ENCODE peak calls at places on chromosomes 7 and 10, in six cellular contexts. One of them, this sample, is unnamed.
A peak's percentile ranks its signal among the peaks of the same experiment; 100 is the strongest.

GRCh38 chr7:98369726-98370125 is 31.2 kb downstream of the BAIAP2L1 start:
- DNase-seq in LHCN-M2: no peak
- DNase-seq in H9: no peak
- DNase-seq in left colon: no peak
- DNase-seq in cardiac septum: no peak
- DNase-seq in GM13977: no peak
- DNase-seq in this sample: no peak

GRCh38 chr10:93854985-93855384 is 38.8 kb upstream of the SLC35G1 start:
- DNase-seq in LHCN-M2: no peak
- DNase-seq in GM13977: no peak
- DNase-seq in cardiac septum: no peak
- DNase-seq in H9: no peak
- DNase-seq in left colon: no peak
- DNase-seq in this sample: no peak

GRCh38 chr10:33155720-33156638 is 178.5 kb downstream of the NRP1 start:
- DNase-seq in H9: no peak
- DNase-seq in LHCN-M2: peak; percentile 77
- DNase-seq in GM13977: peak; percentile 35
- DNase-seq in left colon: no peak
- DNase-seq in cardiac septum: no peak
- DNase-seq in this sample: peak; percentile 73

GRCh38 chr10:27944005-27944404 is 54.9 kb downstream of the ODAD2 start:
- DNase-seq in H9: no peak
- DNase-seq in left colon: no peak
- DNase-seq in GM13977: no peak
- DNase-seq in LHCN-M2: peak; percentile 26
- DNase-seq in cardiac septum: no peak
- DNase-seq in this sample: no peak

GRCh38 chr10:119254355-119254754 is 47.0 kb downstream of the GRK5 start:
- DNase-seq in H9: no peak
- DNase-seq in GM13977: no peak
- DNase-seq in LHCN-M2: no peak
- DNase-seq in cardiac septum: no peak
- DNase-seq in left colon: no peak
- DNase-seq in this sample: no peak

GRCh38 chr7:1940402-1940786 is 270.3 kb downstream of the ELFN1 start:
- DNase-seq in GM13977: peak; percentile 93
- DNase-seq in H9: no peak
- DNase-seq in LHCN-M2: no peak
- DNase-seq in cardiac septum: no peak
- DNase-seq in left colon: peak; percentile 55
- DNase-seq in this sample: no peak

GRCh38 chr7:101882595-101883564 is 65.5 kb downstream of the CUX1 start:
- DNase-seq in GM13977: no peak
- DNase-seq in left colon: peak; percentile 89
- DNase-seq in cardiac septum: peak; percentile 88
- DNase-seq in H9: no peak
- DNase-seq in LHCN-M2: peak; percentile 100
- DNase-seq in this sample: peak; percentile 91

GRCh38 chr10:12505683-12506082 is 156.3 kb downstream of the CAMK1D start:
- DNase-seq in cardiac septum: no peak
- DNase-seq in left colon: no peak
- DNase-seq in H9: no peak
- DNase-seq in GM13977: no peak
- DNase-seq in LHCN-M2: no peak
- DNase-seq in this sample: no peak

GRCh38 chr7:52017802-52018679 is 701.4 kb upstream of the COBL start:
- DNase-seq in H9: peak; percentile 82
- DNase-seq in left colon: no peak
- DNase-seq in LHCN-M2: peak; percentile 16
- DNase-seq in cardiac septum: no peak
- DNase-seq in GM13977: no peak
- DNase-seq in this sample: no peak

GRCh38 chr10:1201010-1201807 is 145.0 kb downstream of the WDR37 start:
- DNase-seq in H9: peak; percentile 19
- DNase-seq in cardiac septum: peak; percentile 57
- DNase-seq in left colon: no peak
- DNase-seq in LHCN-M2: no peak
- DNase-seq in GM13977: no peak
- DNase-seq in this sample: no peak

GRCh38 chr10:110008518-110009339 is 945 bp downstream of the ADD3 start:
- DNase-seq in GM13977: peak; percentile 31
- DNase-seq in cardiac septum: peak; percentile 80
- DNase-seq in left colon: peak; percentile 71
- DNase-seq in LHCN-M2: no peak
- DNase-seq in H9: peak; percentile 42
- DNase-seq in this sample: no peak

GRCh38 chr7:31948041-31948440 is 122.2 kb downstream of the PDE1C start:
- DNase-seq in GM13977: no peak
- DNase-seq in left colon: no peak
- DNase-seq in LHCN-M2: peak; percentile 56
- DNase-seq in cardiac septum: no peak
- DNase-seq in H9: no peak
- DNase-seq in this sample: peak; percentile 52

GRCh38 chr7:92644406-92645113 is 54.4 kb upstream of the FAM133B start:
- DNase-seq in left colon: no peak
- DNase-seq in cardiac septum: peak; percentile 81
- DNase-seq in GM13977: no peak
- DNase-seq in LHCN-M2: peak; percentile 52
- DNase-seq in H9: no peak
- DNase-seq in this sample: no peak

GRCh38 chr7:122975341-122975740 is 20.2 kb downstream of the TAS2R16 start:
- DNase-seq in left colon: no peak
- DNase-seq in GM13977: no peak
- DNase-seq in cardiac septum: no peak
- DNase-seq in LHCN-M2: peak; percentile 48
- DNase-seq in H9: no peak
- DNase-seq in this sample: no peak

GRCh38 chr10:74194545-74194944 is 43.5 kb downstream of the ADK start:
- DNase-seq in GM13977: no peak
- DNase-seq in H9: no peak
- DNase-seq in LHCN-M2: no peak
- DNase-seq in cardiac septum: no peak
- DNase-seq in left colon: no peak
- DNase-seq in this sample: no peak

GRCh38 chr7:131688738-131689661 is 132.6 kb upstream of the PODXL start:
- DNase-seq in LHCN-M2: peak; percentile 64
- DNase-seq in H9: peak; percentile 89
- DNase-seq in left colon: no peak
- DNase-seq in cardiac septum: no peak
- DNase-seq in GM13977: peak; percentile 87
- DNase-seq in this sample: peak; percentile 89

GRCh38 chr10:30374353-30374752 is 25.3 kb upstream of the MTPAP start:
- DNase-seq in GM13977: no peak
- DNase-seq in LHCN-M2: peak; percentile 22
- DNase-seq in left colon: no peak
- DNase-seq in cardiac septum: no peak
- DNase-seq in H9: peak; percentile 94
- DNase-seq in this sample: no peak

GRCh38 chr10:6089334-6090219 is 743 bp downstream of the RBM17 start:
- DNase-seq in LHCN-M2: no peak
- DNase-seq in H9: peak; percentile 44
- DNase-seq in left colon: no peak
- DNase-seq in cardiac septum: no peak
- DNase-seq in GM13977: no peak
- DNase-seq in this sample: peak; percentile 40

GRCh38 chr10:127880557-127880956 is 12.2 kb downstream of the CLRN3 start:
- DNase-seq in LHCN-M2: no peak
- DNase-seq in GM13977: no peak
- DNase-seq in cardiac septum: no peak
- DNase-seq in left colon: no peak
- DNase-seq in H9: no peak
- DNase-seq in this sample: no peak

GRCh38 chr7:121275204-121275603 is 53.6 kb upstream of the WNT16 start:
- DNase-seq in H9: no peak
- DNase-seq in GM13977: no peak
- DNase-seq in LHCN-M2: no peak
- DNase-seq in cardiac septum: no peak
- DNase-seq in left colon: no peak
- DNase-seq in this sample: no peak

GRCh38 chr7:124482229-124482628 is 283.4 kb downstream of the GPR37 start:
- DNase-seq in left colon: no peak
- DNase-seq in GM13977: no peak
- DNase-seq in cardiac septum: no peak
- DNase-seq in H9: no peak
- DNase-seq in LHCN-M2: no peak
- DNase-seq in this sample: no peak

GRCh38 chr7:106658504-106659368 is 2.2 kb downstream of the CCDC71L start:
- DNase-seq in GM13977: no peak
- DNase-seq in cardiac septum: no peak
- DNase-seq in H9: no peak
- DNase-seq in LHCN-M2: no peak
- DNase-seq in left colon: no peak
- DNase-seq in this sample: no peak

GRCh38 chr7:37198906-37199485 is 249.7 kb downstream of the ELMO1 start:
- DNase-seq in H9: peak; percentile 73
- DNase-seq in LHCN-M2: peak; percentile 73
- DNase-seq in cardiac septum: peak; percentile 87
- DNase-seq in left colon: peak; percentile 59
- DNase-seq in GM13977: peak; percentile 61
- DNase-seq in this sample: peak; percentile 63

GRCh38 chr7:935321-936130 is 19.0 kb downstream of the ADAP1 start:
- DNase-seq in LHCN-M2: no peak
- DNase-seq in cardiac septum: no peak
- DNase-seq in GM13977: no peak
- DNase-seq in H9: no peak
- DNase-seq in left colon: peak; percentile 25
- DNase-seq in this sample: no peak

GRCh38 chr7:11779864-11780263 is 52.1 kb downstream of the THSD7A start:
- DNase-seq in H9: no peak
- DNase-seq in GM13977: no peak
- DNase-seq in left colon: no peak
- DNase-seq in cardiac septum: no peak
- DNase-seq in LHCN-M2: no peak
- DNase-seq in this sample: no peak

GRCh38 chr10:46308666-46309450 is 22.1 kb downstream of the ANTXRL start:
- DNase-seq in left colon: peak; percentile 2
- DNase-seq in H9: peak; percentile 20
- DNase-seq in GM13977: no peak
- DNase-seq in cardiac septum: no peak
- DNase-seq in LHCN-M2: no peak
- DNase-seq in this sample: no peak

GRCh38 chr10:36066102-36066501 is 424.0 kb upstream of the FZD8 start:
- DNase-seq in LHCN-M2: no peak
- DNase-seq in GM13977: no peak
- DNase-seq in left colon: no peak
- DNase-seq in H9: no peak
- DNase-seq in cardiac septum: no peak
- DNase-seq in this sample: no peak

GRCh38 chr10:125092564-125093031 is 67.8 kb downstream of the CTBP2 start:
- DNase-seq in H9: no peak
- DNase-seq in left colon: no peak
- DNase-seq in GM13977: no peak
- DNase-seq in cardiac septum: peak; percentile 27
- DNase-seq in LHCN-M2: no peak
- DNase-seq in this sample: no peak

GRCh38 chr7:99102809-99103690 is 40.9 kb downstream of the SMURF1 start:
- DNase-seq in LHCN-M2: peak; percentile 61
- DNase-seq in cardiac septum: no peak
- DNase-seq in left colon: no peak
- DNase-seq in H9: no peak
- DNase-seq in GM13977: no peak
- DNase-seq in this sample: no peak

GRCh38 chr7:138746073-138746472 is 44.9 kb upstream of the SVOPL start:
- DNase-seq in left colon: no peak
- DNase-seq in LHCN-M2: no peak
- DNase-seq in H9: no peak
- DNase-seq in GM13977: no peak
- DNase-seq in cardiac septum: no peak
- DNase-seq in this sample: no peak

GRCh38 chr10:3874988-3875841 is 90.2 kb upstream of the KLF6 start:
- DNase-seq in cardiac septum: no peak
- DNase-seq in GM13977: peak; percentile 60
- DNase-seq in LHCN-M2: peak; percentile 43
- DNase-seq in left colon: peak; percentile 58
- DNase-seq in H9: no peak
- DNase-seq in this sample: no peak

GRCh38 chr10:80158598-80159127 is 26.1 kb downstream of the PLAC9 start:
- DNase-seq in LHCN-M2: peak; percentile 98
- DNase-seq in H9: no peak
- DNase-seq in left colon: peak; percentile 78
- DNase-seq in GM13977: no peak
- DNase-seq in cardiac septum: peak; percentile 92
- DNase-seq in this sample: peak; percentile 83

GRCh38 chr7:14598978-14599377 is 303.6 kb downstream of the DGKB start:
- DNase-seq in cardiac septum: no peak
- DNase-seq in H9: no peak
- DNase-seq in left colon: no peak
- DNase-seq in GM13977: no peak
- DNase-seq in LHCN-M2: peak; percentile 47
- DNase-seq in this sample: no peak

GRCh38 chr10:130110236-130111114 is at the start of gene C10orf143:
- DNase-seq in cardiac septum: peak; percentile 99
- DNase-seq in H9: peak; percentile 98
- DNase-seq in left colon: peak; percentile 99
- DNase-seq in LHCN-M2: peak; percentile 95
- DNase-seq in GM13977: peak; percentile 95
- DNase-seq in this sample: peak; percentile 99

GRCh38 chr10:60570941-60571340 is 181.3 kb upstream of the ANK3 start:
- DNase-seq in GM13977: no peak
- DNase-seq in H9: no peak
- DNase-seq in left colon: no peak
- DNase-seq in LHCN-M2: no peak
- DNase-seq in cardiac septum: no peak
- DNase-seq in this sample: no peak

GRCh38 chr7:28155964-28156363 is 24.6 kb downstream of the JAZF1 start:
- DNase-seq in left colon: no peak
- DNase-seq in cardiac septum: no peak
- DNase-seq in LHCN-M2: peak; percentile 28
- DNase-seq in H9: no peak
- DNase-seq in GM13977: no peak
- DNase-seq in this sample: peak; percentile 32

GRCh38 chr7:132131196-132131595 is 445.1 kb downstream of the PLXNA4 start:
- DNase-seq in cardiac septum: no peak
- DNase-seq in H9: no peak
- DNase-seq in GM13977: no peak
- DNase-seq in left colon: no peak
- DNase-seq in LHCN-M2: no peak
- DNase-seq in this sample: no peak

GRCh38 chr7:76064208-76064970 is 16.5 kb downstream of the MDH2 start:
- DNase-seq in GM13977: no peak
- DNase-seq in LHCN-M2: no peak
- DNase-seq in cardiac septum: no peak
- DNase-seq in H9: no peak
- DNase-seq in left colon: no peak
- DNase-seq in this sample: no peak

GRCh38 chr7:20778063-20778721 is 8.5 kb downstream of the SP8 start:
- DNase-seq in LHCN-M2: no peak
- DNase-seq in H9: peak; percentile 83
- DNase-seq in left colon: no peak
- DNase-seq in GM13977: peak; percentile 70
- DNase-seq in cardiac septum: no peak
- DNase-seq in this sample: peak; percentile 60